ENCODE peak calls at places on chromosomes 4 and X, in ten cellular contexts. S, J, M, A, T, U, K, C, V and Y are unnamed samples.
A peak's percentile ranks its signal among the peaks of the same experiment; 100 is the strongest.

GRCh38 chr4:22997358-22998224 is 304.9 kb downstream of the GBA3 start:
- DNase-seq in M (no peak), C (no peak), S (no peak), U (no peak), K (no peak), V (no peak), J (no peak), A (no peak), T (no peak), Y (no peak)

GRCh38 chr4:55157559-55158277 is 32.3 kb upstream of the KDR start:
- DNase-seq in J (no peak), M (no peak), T (no peak), S (no peak), U (no peak), A (no peak), V (no peak), C (no peak), K (no peak), Y (no peak)

GRCh38 chrX:153882086-153882498 is 3.9 kb downstream of the L1CAM start:
- DNase-seq in J (no peak), M (no peak), A (no peak), K (peak; percentile 51), U (peak; percentile 13), T (no peak), C (no peak), V (no peak), S (no peak), Y (no peak)

GRCh38 chrX:68829594-68830485 is 1.0 kb downstream of the EFNB1 start:
- DNase-seq in M (peak; percentile 64), T (no peak), U (peak; percentile 19), C (no peak), V (peak; percentile 39), A (peak; percentile 47), J (no peak), K (peak; percentile 46), S (no peak), Y (no peak)

GRCh38 chr4:91502365-91502764 is 801.4 kb upstream of the GRID2 start:
- DNase-seq in C (no peak), J (no peak), S (no peak), A (no peak), V (peak; percentile 44), U (no peak), K (peak; percentile 4), T (no peak), M (no peak), Y (no peak)

GRCh38 chrX:48974574-48974973 is 2.9 kb upstream of the KCND1 start:
- DNase-seq in M (no peak), S (no peak), C (no peak), K (no peak), A (no peak), T (no peak), J (no peak), U (no peak), V (no peak), Y (no peak)

GRCh38 chr4:17336524-17336941 is 175.4 kb downstream of the QDPR start:
- DNase-seq in J (peak; percentile 56), S (no peak), V (no peak), M (no peak), T (peak; percentile 94), A (no peak), K (no peak), U (peak; percentile 48), C (peak; percentile 83), Y (peak; percentile 54)

GRCh38 chr4:83771113-83771705 is 235.3 kb downstream of the GPAT3 start:
- DNase-seq in S (peak; percentile 45), A (peak; percentile 43), V (peak; percentile 50), K (peak; percentile 51), J (no peak), M (no peak), U (peak; percentile 60), T (no peak), C (no peak), Y (no peak)

GRCh38 chr4:2388430-2389182 is 29.8 kb downstream of the ZFYVE28 start:
- DNase-seq in K (peak; percentile 5), S (no peak), U (peak; percentile 11), T (no peak), C (no peak), M (no peak), J (no peak), V (no peak), A (no peak), Y (no peak)

GRCh38 chr4:185232370-185232769 is 23.0 kb downstream of the SNX25 start:
- DNase-seq in C (no peak), A (no peak), S (no peak), T (no peak), J (no peak), M (no peak), V (no peak), K (peak; percentile 86), U (peak; percentile 57), Y (no peak)

GRCh38 chrX:69503835-69504625 is at the start of gene NALF2:
- DNase-seq in S (peak; percentile 58), M (peak; percentile 57), V (peak; percentile 90), A (peak; percentile 65), J (no peak), U (peak; percentile 11), T (no peak), K (peak; percentile 35), C (no peak), Y (no peak)

GRCh38 chr4:46270986-46271596 is 118.8 kb downstream of the GABRA2 start:
- DNase-seq in A (no peak), V (peak; percentile 19), S (no peak), U (peak; percentile 4), M (no peak), J (no peak), K (peak; percentile 49), C (no peak), T (no peak), Y (no peak)

GRCh38 chrX:21870494-21870893 is 14.7 kb downstream of the YY2 start:
- DNase-seq in T (no peak), S (no peak), U (no peak), V (no peak), C (no peak), J (no peak), M (no peak), A (no peak), K (no peak), Y (no peak)

DNA sequence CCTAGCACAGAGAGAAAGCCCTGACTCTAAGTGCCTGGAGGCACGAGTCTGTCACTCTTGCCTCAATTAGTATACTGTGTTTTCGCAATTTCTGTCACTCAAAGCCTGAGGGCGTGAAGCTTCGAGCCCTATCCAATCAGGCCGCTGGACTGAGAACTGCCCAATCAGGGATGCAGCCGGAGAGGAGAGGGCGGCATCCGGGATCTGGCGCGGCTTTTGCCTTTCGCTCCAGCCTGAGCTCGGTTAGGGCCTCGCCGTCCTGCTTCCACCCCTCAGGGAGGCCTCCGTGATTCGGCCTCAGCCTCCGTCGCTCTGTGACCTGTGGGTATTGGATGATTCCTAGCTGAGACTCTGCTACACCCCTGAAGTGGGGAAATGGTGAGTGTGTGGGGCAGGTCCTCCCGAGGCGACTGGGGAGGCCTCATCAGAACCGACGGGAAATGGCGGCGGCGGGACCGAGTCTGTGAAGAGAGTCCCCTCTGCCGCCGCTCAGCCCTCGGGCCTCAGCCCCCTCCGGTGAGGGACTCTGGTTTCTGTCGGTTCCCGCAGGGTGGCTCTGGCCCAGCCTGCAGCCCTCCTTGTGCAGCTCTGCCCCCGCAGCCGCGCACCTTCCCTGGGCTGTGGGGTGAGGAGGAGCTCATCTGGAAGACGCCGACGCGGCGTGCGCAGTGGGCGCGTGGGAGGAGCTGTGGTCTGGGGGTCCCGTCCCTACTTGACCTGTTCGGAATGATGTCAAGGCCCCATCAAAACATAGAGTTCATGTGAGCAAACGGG is 48.5 kb downstream of the ZNF141 start:
- DNase-seq in V (no peak), K (no peak), J (no peak), S (no peak), M (no peak), A (no peak), U (no peak), C (no peak), T (no peak), Y (no peak)
- H3K9me3 ChIP-seq in V (no peaks in the 10 kb centered on the region), K (peaks cover 88% of the 10 kb centered on the region), J (peaks cover 57% of the 10 kb centered on the region), S (peaks cover 100% of the 10 kb centered on the region), M (peaks cover 3% of the 10 kb centered on the region), A (peaks cover 98% of the 10 kb centered on the region), U (peaks cover 63% of the 10 kb centered on the region), C (peaks cover 96% of the 10 kb centered on the region), T (peaks cover 3% of the 10 kb centered on the region), Y (peaks cover 26% of the 10 kb centered on the region)

DNA sequence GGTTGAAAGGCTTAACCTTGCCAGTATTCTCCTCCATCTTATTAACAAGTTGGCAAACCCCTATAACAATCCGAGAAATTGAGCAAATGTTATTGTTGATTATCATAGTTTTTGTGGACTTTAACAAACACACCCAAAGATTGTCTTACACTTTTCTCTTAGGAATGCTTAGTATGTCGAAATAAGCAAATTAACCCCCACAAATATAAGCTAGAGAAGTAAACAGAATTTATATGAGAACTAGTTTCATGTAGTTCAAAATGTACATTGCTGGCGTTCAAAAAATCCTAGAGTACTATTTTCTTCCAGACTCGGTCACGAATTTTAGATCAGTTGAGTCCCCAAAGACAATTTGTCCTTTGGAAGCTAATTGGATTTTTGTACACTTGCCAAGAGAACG is 86.0 kb downstream of the PDE5A start:
- DNase-seq in M (no peak), V (no peak), C (no peak), K (no peak), A (no peak), T (no peak), J (no peak), S (no peak), U (no peak), Y (no peak)
- H3K9me3 ChIP-seq in M (no peaks in the 10 kb centered on the region), V (no peaks in the 10 kb centered on the region), C (no peaks in the 10 kb centered on the region), K (no peaks in the 10 kb centered on the region), A (no peaks in the 10 kb centered on the region), T (no peaks in the 10 kb centered on the region), J (no peaks in the 10 kb centered on the region), S (no peaks in the 10 kb centered on the region), U (no peaks in the 10 kb centered on the region), Y (no peaks in the 10 kb centered on the region)

GRCh38 chr4:92952426-92952825 is 648.7 kb downstream of the GRID2 start:
- DNase-seq in V (no peak), K (no peak), T (no peak), C (no peak), J (no peak), A (no peak), S (no peak), M (no peak), U (no peak), Y (no peak)

GRCh38 chr4:92953462-92953861 is 649.7 kb downstream of the GRID2 start:
- DNase-seq in K (no peak), S (no peak), J (no peak), T (no peak), M (no peak), A (no peak), C (no peak), V (no peak), U (no peak), Y (no peak)

DNA sequence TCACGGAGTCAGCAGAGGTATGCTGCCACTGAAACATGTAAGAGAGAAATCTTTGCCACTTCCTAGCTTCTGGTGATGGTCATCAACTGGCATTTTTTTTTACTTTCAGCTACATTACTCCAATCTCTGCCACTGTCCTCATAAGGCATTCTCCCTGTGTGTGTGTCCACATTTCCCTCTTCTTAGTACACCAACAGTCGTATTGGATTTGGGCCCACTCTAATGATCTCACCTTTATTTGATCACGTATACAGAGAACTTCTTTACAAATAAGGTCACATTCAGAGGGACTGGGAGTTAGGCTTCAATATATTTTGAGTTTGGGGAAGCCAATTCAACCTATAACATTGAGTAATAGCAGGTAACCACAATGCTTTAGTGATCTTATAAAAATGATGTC is 649.1 kb downstream of the GRID2 start:
- DNase-seq in J (no peak), V (no peak), S (no peak), C (no peak), M (no peak), A (no peak), U (no peak), T (no peak), K (no peak), Y (no peak)
- H3K9me3 ChIP-seq in J (no peaks in the 10 kb centered on the region), V (no peaks in the 10 kb centered on the region), S (peaks cover 4% of the 10 kb centered on the region), C (no peaks in the 10 kb centered on the region), M (no peaks in the 10 kb centered on the region), A (no peaks in the 10 kb centered on the region), U (no peaks in the 10 kb centered on the region), T (no peaks in the 10 kb centered on the region), K (no peaks in the 10 kb centered on the region), Y (no peaks in the 10 kb centered on the region)

GRCh38 chr4:105462610-105463009 is 11.3 kb downstream of the PPA2 start:
- DNase-seq in C (no peak), K (no peak), J (no peak), U (no peak), M (no peak), T (no peak), S (no peak), V (no peak), A (no peak), Y (no peak)
- H3K9me3 ChIP-seq in C (no peaks in the 10 kb centered on the region), K (no peaks in the 10 kb centered on the region), J (no peaks in the 10 kb centered on the region), U (no peaks in the 10 kb centered on the region), M (no peaks in the 10 kb centered on the region), T (no peaks in the 10 kb centered on the region), S (no peaks in the 10 kb centered on the region), V (no peaks in the 10 kb centered on the region), A (no peaks in the 10 kb centered on the region), Y (no peaks in the 10 kb centered on the region)